ENCODE peak calls at places on chromosomes 7 and 10, in nine cellular contexts. H, M, P, I, E, L, U, A and K are unnamed samples. For H3K36me3, the result is how much of the 10 kb centered on the place peaks cover.

GRCh38 chr10:114648368-114648767 is 9.7 kb downstream of the ABLIM1 start:
- DNase-seq in H (no peak), M (no peak), P (no peak), I (no peak), E (peak), L (peak), U (no peak), A (peak), K (no peak)

GRCh38 chr7:83629117-83629880 is 19.6 kb downstream of the SEMA3E start:
- DNase-seq in H (no peak), M (no peak), P (no peak), I (peak), E (no peak), L (no peak), U (no peak), A (no peak), K (no peak)

GRCh38 chr7:129698516-129699418 is 87.2 kb downstream of the NRF1 start:
- DNase-seq in H (no peak), M (no peak), P (no peak), I (no peak), E (no peak), L (peak), U (no peak), A (no peak), K (no peak)

GRCh38 chr10:96124230-96125141 is 5.6 kb upstream of the ZNF518A start:
- DNase-seq in H (peak), M (peak), P (no peak), I (peak), E (no peak), L (peak), U (no peak), A (peak), K (peak)

GRCh38 chr7:35418716-35419425 is 165.0 kb upstream of the TBX20 start:
- DNase-seq in H (no peak), M (no peak), P (no peak), I (no peak), E (no peak), L (no peak), U (no peak), A (no peak), K (no peak)

GRCh38 chr10:101291254-101292193 is 62.3 kb upstream of the LBX1 start:
- DNase-seq in H (peak), M (peak), P (peak), I (peak), E (peak), L (no peak), U (peak), A (peak), K (peak)

GRCh38 chr7:147937428-147937827 is 653.1 kb upstream of the C7orf33 start:
- DNase-seq in H (no peak), M (no peak), P (no peak), I (no peak), E (peak), L (peak), U (no peak), A (no peak), K (no peak)

GRCh38 chr7:11727864-11728263 is 104.1 kb downstream of the THSD7A start:
- DNase-seq in H (no peak), M (no peak), P (no peak), I (no peak), E (no peak), L (no peak), U (no peak), A (peak), K (no peak)

GRCh38 chr10:10911471-10911921 is 106.2 kb upstream of the CELF2 start:
- DNase-seq in H (peak), M (peak), P (no peak), I (peak), E (peak), L (peak), U (no peak), A (peak), K (no peak)

GRCh38 chr7:96915029-96915428 is 90.3 kb upstream of the DLX6 start:
- DNase-seq in H (no peak), M (no peak), P (no peak), I (no peak), E (no peak), L (no peak), U (no peak), A (no peak), K (no peak)

GRCh38 chr10:131729361-131729760 is 171.4 kb upstream of the PPP2R2D start:
- DNase-seq in H (no peak), M (no peak), P (no peak), I (no peak), E (no peak), L (no peak), U (no peak), A (no peak), K (no peak)

GRCh38 chr10:110681023-110681681 is 37.0 kb downstream of the RBM20 start:
- DNase-seq in H (peak), M (peak), P (peak), I (peak), E (peak), L (peak), U (no peak), A (peak), K (peak)

GRCh38 chr7:105854516-105854915 is 21.9 kb downstream of the ATXN7L1 start:
- DNase-seq in H (no peak), M (no peak), P (no peak), I (no peak), E (no peak), L (no peak), U (no peak), A (no peak), K (no peak)

GRCh38 chr7:2261611-2262010 is 19.6 kb downstream of the NUDT1 start:
- DNase-seq in H (no peak), M (peak), P (peak), I (no peak), E (no peak), L (no peak), U (no peak), A (no peak), K (peak)
- H3K36me3 ChIP-seq in H (under half), M (under half), P (under half), I (under half), E (under half), L (under half), U (under half), A (under half), K (under half)

GRCh38 chr7:229184-229964 is 37.0 kb downstream of the FAM20C start:
- DNase-seq in H (no peak), M (peak), P (no peak), I (peak), E (peak), L (no peak), U (no peak), A (peak), K (no peak)

GRCh38 chr7:231030-231857 is 38.9 kb downstream of the FAM20C start:
- DNase-seq in H (no peak), M (no peak), P (no peak), I (no peak), E (no peak), L (no peak), U (no peak), A (no peak), K (no peak)

GRCh38 chr7:228610-229009 is 36.2 kb downstream of the FAM20C start:
- DNase-seq in H (no peak), M (no peak), P (no peak), I (no peak), E (no peak), L (no peak), U (no peak), A (no peak), K (no peak)

GRCh38 chr7:231858-232246 is 39.5 kb downstream of the FAM20C start:
- DNase-seq in H (no peak), M (no peak), P (no peak), I (no peak), E (no peak), L (no peak), U (no peak), A (no peak), K (no peak)

DNA sequence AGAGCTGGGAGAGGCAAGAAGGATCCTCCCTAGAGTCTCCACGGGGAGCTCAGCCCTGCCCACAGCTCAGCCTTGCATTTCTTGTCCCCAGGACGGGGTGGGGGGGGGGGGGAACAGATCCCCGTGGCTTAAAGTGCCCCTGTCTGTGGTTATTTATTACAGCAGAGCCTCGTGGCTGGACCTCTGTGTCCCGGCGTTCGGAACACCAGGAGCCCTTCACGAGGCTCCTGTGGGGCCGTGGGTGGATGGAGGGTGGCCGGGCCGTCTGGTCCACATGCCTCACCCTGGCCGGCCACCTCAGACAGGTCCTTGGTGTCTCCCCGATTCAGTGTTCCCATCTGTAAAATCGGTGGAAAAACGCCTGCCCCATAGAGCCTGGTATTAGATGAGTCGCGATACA is 37.9 kb downstream of the FAM20C start:
- DNase-seq in H (no peak), M (no peak), P (no peak), I (no peak), E (no peak), L (no peak), U (no peak), A (no peak), K (no peak)
- H3K36me3 ChIP-seq in H (under half), M (under half), P (under half), I (under half), E (under half), L (under half), U (under half), A (under half), K (under half)

DNA sequence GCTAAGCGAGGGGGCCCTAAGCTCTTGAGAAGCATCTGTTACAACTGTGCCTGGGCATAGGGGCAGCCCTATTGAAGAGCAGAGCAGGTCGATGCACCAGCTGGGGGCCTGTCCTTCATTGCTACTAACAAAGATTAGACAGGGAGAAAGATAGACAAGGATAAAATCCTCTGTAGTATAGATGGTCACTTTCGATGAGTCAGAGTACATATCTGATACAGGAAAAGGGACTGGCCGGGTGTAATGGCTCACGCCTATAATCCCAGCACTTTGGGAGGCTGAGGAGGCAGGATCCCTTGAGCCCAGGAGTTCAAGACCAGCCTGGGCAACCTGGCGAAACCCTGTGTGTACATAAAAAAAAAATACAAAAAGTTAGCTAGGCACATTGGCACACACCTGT is 13.6 kb downstream of the OPTN start:
- DNase-seq in H (no peak), M (no peak), P (no peak), I (no peak), E (no peak), L (no peak), U (no peak), A (no peak), K (no peak)
- H3K36me3 ChIP-seq in H (under half), M (under half), P (half or more), I (under half), E (under half), L (under half), U (under half), A (under half), K (under half)

DNA sequence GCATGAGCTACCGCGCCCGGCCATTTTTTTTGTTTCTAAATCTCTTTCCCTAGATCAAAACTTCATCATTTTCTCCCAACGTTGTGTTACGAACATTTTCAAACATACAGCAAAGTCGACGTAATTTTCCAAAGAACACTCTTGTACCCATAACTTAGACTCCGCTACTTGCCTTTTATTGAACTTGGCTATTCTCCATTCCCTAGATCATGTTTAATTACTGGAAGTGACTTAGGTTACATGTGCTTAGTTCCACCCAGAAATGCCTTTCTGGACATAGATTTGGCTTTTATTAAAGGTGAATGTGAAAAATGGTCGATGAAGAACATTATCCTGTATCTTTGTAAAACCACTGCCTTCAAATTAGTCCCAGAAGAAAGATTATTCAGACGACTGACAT is 25.4 kb downstream of the DYNC2I1 start:
- DNase-seq in H (no peak), M (no peak), P (no peak), I (no peak), E (no peak), L (no peak), U (no peak), A (no peak), K (no peak)
- H3K36me3 ChIP-seq in H (under half), M (under half), P (under half), I (under half), E (under half), L (under half), U (under half), A (under half), K (under half)

GRCh38 chr7:118186491-118186890 is 2.5 kb downstream of the LSM8 start:
- DNase-seq in H (no peak), M (no peak), P (no peak), I (no peak), E (no peak), L (no peak), U (no peak), A (no peak), K (no peak)
- H3K36me3 ChIP-seq in H (under half), M (under half), P (under half), I (under half), E (under half), L (under half), U (under half), A (under half), K (half or more)

DNA sequence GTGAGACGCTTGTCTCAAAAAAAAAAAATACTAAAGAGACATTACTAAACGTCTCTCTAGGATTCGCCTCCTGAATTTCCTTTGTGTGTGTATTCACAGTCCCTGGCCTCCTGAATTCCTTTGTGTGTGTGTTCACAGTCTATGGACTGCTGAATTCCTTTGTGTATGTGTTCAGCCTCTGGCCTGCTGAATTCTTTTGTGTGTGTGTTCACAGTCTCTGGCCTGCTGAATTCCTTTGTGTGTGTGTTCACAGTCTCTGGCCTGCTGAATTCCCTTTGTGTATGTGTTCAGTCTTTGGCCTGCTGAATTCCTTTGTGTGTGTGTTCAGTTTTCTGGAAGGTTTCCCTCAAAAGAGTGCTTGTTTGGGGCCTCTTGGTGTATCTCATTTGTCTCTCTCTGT is 8.2 kb downstream of the BMS1 start:
- DNase-seq in H (no peak), M (no peak), P (no peak), I (no peak), E (no peak), L (no peak), U (no peak), A (no peak), K (no peak)
- H3K36me3 ChIP-seq in H (half or more), M (under half), P (half or more), I (half or more), E (half or more), L (under half), U (half or more), A (half or more), K (half or more)

GRCh38 chr7:23443974-23444373 is 26.3 kb downstream of the IGF2BP3 start:
- DNase-seq in H (no peak), M (no peak), P (no peak), I (no peak), E (no peak), L (no peak), U (no peak), A (peak), K (no peak)
- H3K36me3 ChIP-seq in H (under half), M (under half), P (under half), I (under half), E (under half), L (under half), U (under half), A (under half), K (under half)